ENCODE peak calls at places on chromosomes 4 and X, in five cellular contexts. B, M, R, A and U are unnamed samples.

GRCh38 chrX:15686818-15687685 is 22.4 kb upstream of the CLTRN start:
- DNase-seq in B (peak), M (peak), R (peak), A (peak), U (no peak)

GRCh38 chr4:177105526-177105925 is 204.1 kb upstream of the NEIL3 start:
- DNase-seq in B (no peak), M (no peak), R (no peak), A (no peak), U (no peak)

GRCh38 chr4:92012899-92013867 is 290.6 kb upstream of the GRID2 start:
- DNase-seq in B (peak), M (no peak), R (no peak), A (no peak), U (no peak)

GRCh38 chr4:183422962-183423653 is 21.3 kb upstream of the CDKN2AIP start:
- DNase-seq in B (no peak), M (peak), R (no peak), A (no peak), U (no peak)

GRCh38 chr4:161929966-161930365 is 233.8 kb downstream of the FSTL5 start:
- DNase-seq in B (no peak), M (peak), R (no peak), A (no peak), U (no peak)

GRCh38 chrX:40897768-40898167 is 162.4 kb upstream of the MED14 start:
- DNase-seq in B (no peak), M (no peak), R (no peak), A (no peak), U (no peak)

GRCh38 chr4:3777033-3777390 is 10.8 kb downstream of the ADRA2C start:
- DNase-seq in B (no peak), M (no peak), R (no peak), A (no peak), U (no peak)

GRCh38 chr4:132108784-132109183 is 1040.3 kb upstream of the PCDH10 start:
- DNase-seq in B (no peak), M (peak), R (no peak), A (no peak), U (no peak)

GRCh38 chrX:148133099-148133725 is 152.1 kb downstream of the FMR1NB start:
- DNase-seq in B (no peak), M (peak), R (no peak), A (no peak), U (no peak)

GRCh38 chr4:141464366-141464765 is 172.0 kb upstream of the IL15 start:
- DNase-seq in B (no peak), M (no peak), R (no peak), A (no peak), U (no peak)

GRCh38 chr4:75637827-75638226 is 7.5 kb upstream of the CDKL2 start:
- DNase-seq in B (no peak), M (no peak), R (no peak), A (no peak), U (no peak)

GRCh38 chr4:142549726-142550463 is 296.2 kb downstream of the INPP4B start:
- DNase-seq in B (peak), M (peak), R (no peak), A (no peak), U (no peak)

GRCh38 chr4:140289486-140289885 is 84.0 kb upstream of the SCOC start:
- DNase-seq in B (no peak), M (no peak), R (no peak), A (no peak), U (no peak)

GRCh38 chr4:83217721-83218522 is 66.7 kb downstream of the COQ2 start:
- DNase-seq in B (no peak), M (no peak), R (no peak), A (no peak), U (no peak)

GRCh38 chrX:68079961-68080360 is 353.3 kb downstream of the OPHN1 start:
- DNase-seq in B (no peak), M (no peak), R (no peak), A (no peak), U (no peak)

GRCh38 chr4:33709247-33709646 is 2535.1 kb downstream of the ARAP2 start:
- DNase-seq in B (no peak), M (peak), R (no peak), A (no peak), U (no peak)

GRCh38 chr4:74338792-74339333 is 26.1 kb upstream of the EREG start:
- DNase-seq in B (no peak), M (peak), R (no peak), A (no peak), U (no peak)

GRCh38 chr4:141314627-141315026 is 93.9 kb downstream of the ZNF330 start:
- DNase-seq in B (no peak), M (no peak), R (no peak), A (no peak), U (no peak)

GRCh38 chr4:159267023-159267939 is 164.4 kb downstream of the RAPGEF2 start:
- DNase-seq in B (no peak), M (peak), R (no peak), A (no peak), U (no peak)

GRCh38 chrX:107711521-107712041 is 64.0 kb downstream of the TSC22D3 start:
- DNase-seq in B (no peak), M (no peak), R (no peak), A (peak), U (no peak)

GRCh38 chr4:74033721-74034120 is 4.8 kb downstream of the CXCL3 start:
- DNase-seq in B (no peak), M (peak), R (no peak), A (no peak), U (no peak)

GRCh38 chr4:1309261-1310010 is 19.7 kb downstream of the MAEA start:
- DNase-seq in B (peak), M (peak), R (peak), A (peak), U (peak)
- TF ChIP-seq CTCF in B (no peak), M (no peak), R (no peak), A (no peak), U (no peak)

DNA sequence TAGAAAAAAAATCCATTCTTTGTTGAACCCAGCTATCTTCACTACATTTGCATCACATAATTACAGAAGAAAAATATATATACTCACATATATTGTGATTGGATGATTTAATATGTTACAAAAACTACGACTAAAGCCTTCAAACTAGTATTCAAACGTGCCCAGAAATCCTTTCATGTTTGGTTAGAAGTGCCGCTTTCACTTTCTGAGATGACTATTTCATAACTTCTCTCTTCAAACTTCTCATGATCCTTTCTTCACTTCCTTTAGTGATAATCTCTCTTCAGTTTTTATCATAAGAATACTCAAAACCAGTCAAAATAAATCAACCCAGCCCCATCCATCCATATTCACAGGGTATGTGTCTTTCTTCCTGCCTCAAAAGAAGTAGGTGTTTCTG is 50.8 kb upstream of the NAF1 start:
- DNase-seq in B (no peak), M (no peak), R (no peak), A (no peak), U (no peak)
- TF ChIP-seq CTCF in B (no peak), M (no peak), R (no peak), A (no peak), U (no peak)

DNA sequence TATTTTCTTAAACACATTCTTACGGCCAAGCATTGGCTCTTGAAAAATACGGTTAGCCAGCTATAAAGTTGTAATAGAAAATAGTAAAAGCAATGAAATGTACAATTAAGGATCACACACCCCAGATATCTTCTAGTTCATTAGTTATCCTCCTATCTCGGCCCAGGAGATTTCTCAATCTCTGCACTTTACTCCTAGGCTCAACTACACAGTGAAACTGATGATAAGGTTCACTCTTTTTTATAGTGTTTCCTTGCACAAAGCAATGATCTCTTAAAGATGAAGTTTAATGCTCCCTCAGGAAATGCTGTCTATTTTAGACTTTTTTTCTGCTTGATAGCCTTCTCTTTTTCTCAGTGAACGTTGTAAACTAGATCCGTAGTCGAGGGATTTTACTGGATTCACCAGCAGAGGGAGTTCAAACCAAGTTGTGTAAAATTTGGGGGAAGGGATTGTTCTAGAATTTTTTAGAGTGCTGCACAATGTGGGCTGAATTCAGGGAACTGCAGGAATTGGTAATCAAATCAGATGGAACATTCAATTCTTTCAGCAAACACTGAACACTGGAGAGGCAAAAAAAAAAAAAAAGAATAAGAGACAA is 269.5 kb downstream of the GBA3 start:
- DNase-seq in B (no peak), M (peak), R (peak), A (no peak), U (no peak)
- TF ChIP-seq CTCF in B (peak), M (peak), R (peak), A (no peak), U (no peak)

GRCh38 chr4:15986900-15987299 is 23.9 kb upstream of the FGFBP2 start:
- DNase-seq in B (peak), M (no peak), R (no peak), A (no peak), U (no peak)
- TF ChIP-seq CTCF in B (no peak), M (no peak), R (no peak), A (no peak), U (no peak)

DNA sequence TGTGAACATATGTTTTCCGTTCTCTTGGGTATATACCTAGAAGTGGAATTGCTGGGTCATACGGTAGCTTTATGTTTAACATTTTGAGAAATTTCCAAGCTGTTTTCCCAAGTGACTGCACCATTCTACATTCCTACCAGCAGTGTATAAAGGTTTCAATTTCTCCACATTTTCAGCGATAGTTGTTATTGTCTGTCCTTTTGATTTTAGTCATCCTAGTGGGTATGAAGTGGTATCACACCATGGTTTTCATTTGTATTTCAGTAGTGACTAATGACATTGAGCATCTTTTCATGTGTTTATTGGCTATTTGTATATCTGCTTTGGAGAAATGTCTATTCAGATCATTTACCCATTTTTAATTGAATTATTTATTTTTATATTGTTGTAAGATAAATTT is 2.4 kb downstream of the PPEF1 start:
- DNase-seq in B (no peak), M (no peak), R (no peak), A (no peak), U (no peak)
- TF ChIP-seq CTCF in B (no peak), M (no peak), R (peak), A (no peak), U (no peak)